ENCODE peak calls at places on chromosome 21, in nine cellular contexts. One of them, this sample, is unnamed.

GRCh38 chr21:43731476-43731875 is 12.5 kb downstream of the PDXK start:
- DNase-seq in gastrocnemius medialis: no peak
- DNase-seq in heart left ventricle: no peak
- DNase-seq in cardiac muscle cell: no peak
- DNase-seq in DND-41: no peak
- DNase-seq in CD4-positive, alpha-beta T cell: no peak
- DNase-seq in H9: no peak
- DNase-seq in heart right ventricle: no peak
- DNase-seq in keratinocyte: no peak
- DNase-seq in this sample: no peak

GRCh38 chr21:38533887-38534286 is 35.6 kb upstream of the ERG start:
- DNase-seq in gastrocnemius medialis: no peak
- DNase-seq in heart left ventricle: no peak
- DNase-seq in cardiac muscle cell: peak
- DNase-seq in DND-41: no peak
- DNase-seq in CD4-positive, alpha-beta T cell: no peak
- DNase-seq in H9: no peak
- DNase-seq in heart right ventricle: no peak
- DNase-seq in keratinocyte: no peak
- DNase-seq in this sample: no peak

GRCh38 chr21:44990921-44991320 is 51.1 kb downstream of the SLX9 start:
- DNase-seq in gastrocnemius medialis: no peak
- DNase-seq in heart left ventricle: no peak
- DNase-seq in cardiac muscle cell: no peak
- DNase-seq in DND-41: no peak
- DNase-seq in CD4-positive, alpha-beta T cell: no peak
- DNase-seq in H9: no peak
- DNase-seq in heart right ventricle: peak
- DNase-seq in keratinocyte: no peak
- DNase-seq in this sample: no peak

GRCh38 chr21:44918581-44919033 is 2.1 kb downstream of the ITGB2 start:
- DNase-seq in gastrocnemius medialis: no peak
- DNase-seq in heart left ventricle: no peak
- DNase-seq in cardiac muscle cell: no peak
- DNase-seq in DND-41: no peak
- DNase-seq in CD4-positive, alpha-beta T cell: no peak
- DNase-seq in H9: no peak
- DNase-seq in heart right ventricle: no peak
- DNase-seq in keratinocyte: no peak
- DNase-seq in this sample: peak

GRCh38 chr21:16455978-16456377 is 726.2 kb downstream of the USP25 start:
- DNase-seq in gastrocnemius medialis: no peak
- DNase-seq in heart left ventricle: no peak
- DNase-seq in cardiac muscle cell: no peak
- DNase-seq in DND-41: no peak
- DNase-seq in CD4-positive, alpha-beta T cell: no peak
- DNase-seq in H9: no peak
- DNase-seq in heart right ventricle: no peak
- DNase-seq in keratinocyte: no peak
- DNase-seq in this sample: no peak

GRCh38 chr21:15592271-15592860 is 137.4 kb upstream of the USP25 start:
- DNase-seq in gastrocnemius medialis: no peak
- DNase-seq in heart left ventricle: no peak
- DNase-seq in cardiac muscle cell: peak
- DNase-seq in DND-41: peak
- DNase-seq in CD4-positive, alpha-beta T cell: no peak
- DNase-seq in H9: no peak
- DNase-seq in heart right ventricle: no peak
- DNase-seq in keratinocyte: no peak
- DNase-seq in this sample: no peak

GRCh38 chr21:16509466-16509865 is 779.7 kb downstream of the USP25 start:
- DNase-seq in gastrocnemius medialis: no peak
- DNase-seq in heart left ventricle: no peak
- DNase-seq in cardiac muscle cell: peak
- DNase-seq in DND-41: no peak
- DNase-seq in CD4-positive, alpha-beta T cell: no peak
- DNase-seq in H9: no peak
- DNase-seq in heart right ventricle: no peak
- DNase-seq in keratinocyte: no peak
- DNase-seq in this sample: no peak

GRCh38 chr21:43591468-43592050 is 67.7 kb downstream of the HSF2BP start:
- DNase-seq in gastrocnemius medialis: no peak
- DNase-seq in heart left ventricle: no peak
- DNase-seq in cardiac muscle cell: peak
- DNase-seq in DND-41: no peak
- DNase-seq in CD4-positive, alpha-beta T cell: no peak
- DNase-seq in H9: no peak
- DNase-seq in heart right ventricle: no peak
- DNase-seq in keratinocyte: no peak
- DNase-seq in this sample: no peak

GRCh38 chr21:43824250-43824882 is 35.0 kb downstream of the RRP1 start:
- DNase-seq in gastrocnemius medialis: peak
- DNase-seq in heart left ventricle: no peak
- DNase-seq in cardiac muscle cell: peak
- DNase-seq in DND-41: no peak
- DNase-seq in CD4-positive, alpha-beta T cell: no peak
- DNase-seq in H9: no peak
- DNase-seq in heart right ventricle: no peak
- DNase-seq in keratinocyte: no peak
- DNase-seq in this sample: no peak

GRCh38 chr21:41802684-41803083 is 35.8 kb upstream of the RIPK4 start:
- DNase-seq in gastrocnemius medialis: peak
- DNase-seq in heart left ventricle: peak
- DNase-seq in cardiac muscle cell: peak
- DNase-seq in DND-41: no peak
- DNase-seq in CD4-positive, alpha-beta T cell: no peak
- DNase-seq in H9: no peak
- DNase-seq in heart right ventricle: peak
- DNase-seq in keratinocyte: no peak
- DNase-seq in this sample: no peak

GRCh38 chr21:37427221-37427620 is 60.6 kb downstream of the DYRK1A start:
- DNase-seq in gastrocnemius medialis: no peak
- DNase-seq in heart left ventricle: no peak
- DNase-seq in cardiac muscle cell: no peak
- DNase-seq in DND-41: no peak
- DNase-seq in CD4-positive, alpha-beta T cell: no peak
- DNase-seq in H9: no peak
- DNase-seq in heart right ventricle: no peak
- DNase-seq in keratinocyte: no peak
- DNase-seq in this sample: no peak

GRCh38 chr21:15149825-15150224 is 85.0 kb upstream of the NRIP1 start:
- DNase-seq in gastrocnemius medialis: no peak
- DNase-seq in heart left ventricle: no peak
- DNase-seq in cardiac muscle cell: no peak
- DNase-seq in DND-41: no peak
- DNase-seq in CD4-positive, alpha-beta T cell: no peak
- DNase-seq in H9: no peak
- DNase-seq in heart right ventricle: no peak
- DNase-seq in keratinocyte: no peak
- DNase-seq in this sample: no peak

GRCh38 chr21:25396135-25396711 is 211.1 kb downstream of the MRPL39 start:
- DNase-seq in gastrocnemius medialis: no peak
- DNase-seq in heart left ventricle: no peak
- DNase-seq in cardiac muscle cell: no peak
- DNase-seq in DND-41: no peak
- DNase-seq in CD4-positive, alpha-beta T cell: no peak
- DNase-seq in H9: no peak
- DNase-seq in heart right ventricle: no peak
- DNase-seq in keratinocyte: no peak
- DNase-seq in this sample: no peak

GRCh38 chr21:42671778-42672593 is 18.6 kb downstream of the PDE9A start:
- DNase-seq in gastrocnemius medialis: no peak
- DNase-seq in heart left ventricle: no peak
- DNase-seq in cardiac muscle cell: no peak
- DNase-seq in DND-41: no peak
- DNase-seq in CD4-positive, alpha-beta T cell: no peak
- DNase-seq in H9: no peak
- DNase-seq in heart right ventricle: no peak
- DNase-seq in keratinocyte: no peak
- DNase-seq in this sample: no peak

GRCh38 chr21:31142600-31142999 is 104.3 kb upstream of the KRTAP19-8 start:
- DNase-seq in gastrocnemius medialis: no peak
- DNase-seq in heart left ventricle: no peak
- DNase-seq in cardiac muscle cell: no peak
- DNase-seq in DND-41: peak
- DNase-seq in CD4-positive, alpha-beta T cell: peak
- DNase-seq in H9: no peak
- DNase-seq in heart right ventricle: no peak
- DNase-seq in keratinocyte: no peak
- DNase-seq in this sample: peak
- TF ChIP-seq CTCF in gastrocnemius medialis: no peak
- TF ChIP-seq CTCF in heart left ventricle: no peak
- TF ChIP-seq CTCF in cardiac muscle cell: no peak
- TF ChIP-seq CTCF in DND-41: peak
- TF ChIP-seq CTCF in CD4-positive, alpha-beta T cell: peak
- TF ChIP-seq CTCF in H9: peak
- TF ChIP-seq CTCF in heart right ventricle: no peak
- TF ChIP-seq CTCF in keratinocyte: no peak
- TF ChIP-seq CTCF in this sample: peak

GRCh38 chr21:35199733-35200015 is 150.6 kb upstream of the RUNX1 start:
- DNase-seq in gastrocnemius medialis: no peak
- DNase-seq in heart left ventricle: no peak
- DNase-seq in cardiac muscle cell: no peak
- DNase-seq in DND-41: no peak
- DNase-seq in CD4-positive, alpha-beta T cell: no peak
- DNase-seq in H9: no peak
- DNase-seq in heart right ventricle: no peak
- DNase-seq in keratinocyte: no peak
- DNase-seq in this sample: no peak

GRCh38 chr21:35198982-35199732 is 150.1 kb upstream of the RUNX1 start:
- DNase-seq in gastrocnemius medialis: no peak
- DNase-seq in heart left ventricle: no peak
- DNase-seq in cardiac muscle cell: no peak
- DNase-seq in DND-41: no peak
- DNase-seq in CD4-positive, alpha-beta T cell: no peak
- DNase-seq in H9: no peak
- DNase-seq in heart right ventricle: no peak
- DNase-seq in keratinocyte: no peak
- DNase-seq in this sample: no peak

GRCh38 chr21:35197191-35197590 is 148.1 kb upstream of the RUNX1 start:
- DNase-seq in gastrocnemius medialis: no peak
- DNase-seq in heart left ventricle: no peak
- DNase-seq in cardiac muscle cell: no peak
- DNase-seq in DND-41: no peak
- DNase-seq in CD4-positive, alpha-beta T cell: no peak
- DNase-seq in H9: no peak
- DNase-seq in heart right ventricle: no peak
- DNase-seq in keratinocyte: no peak
- DNase-seq in this sample: no peak

GRCh38 chr21:35196128-35196527 is 147.0 kb upstream of the RUNX1 start:
- DNase-seq in gastrocnemius medialis: no peak
- DNase-seq in heart left ventricle: no peak
- DNase-seq in cardiac muscle cell: no peak
- DNase-seq in DND-41: no peak
- DNase-seq in CD4-positive, alpha-beta T cell: no peak
- DNase-seq in H9: no peak
- DNase-seq in heart right ventricle: no peak
- DNase-seq in keratinocyte: no peak
- DNase-seq in this sample: no peak

DNA sequence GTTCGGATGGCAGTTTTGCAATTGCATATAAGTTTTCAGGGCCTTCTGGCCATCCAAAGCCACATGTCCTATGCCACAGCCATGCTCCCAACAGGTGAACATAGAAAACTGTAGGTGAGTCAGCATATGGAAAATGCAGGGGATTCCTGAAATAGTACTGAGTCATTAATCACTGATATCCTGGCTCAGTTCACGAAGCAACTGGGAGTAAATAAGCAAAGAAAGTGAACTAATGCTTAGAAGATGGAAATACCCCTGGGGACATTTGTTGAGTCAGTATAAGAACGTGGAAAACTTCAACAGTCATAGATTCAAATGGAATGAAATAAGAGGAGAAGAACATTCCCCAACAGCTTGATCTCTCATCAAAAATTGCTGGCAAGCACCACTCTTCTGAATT is 148.9 kb upstream of the RUNX1 start:
- DNase-seq in gastrocnemius medialis: no peak
- DNase-seq in heart left ventricle: no peak
- DNase-seq in cardiac muscle cell: peak
- DNase-seq in DND-41: no peak
- DNase-seq in CD4-positive, alpha-beta T cell: no peak
- DNase-seq in H9: no peak
- DNase-seq in heart right ventricle: no peak
- DNase-seq in keratinocyte: peak
- DNase-seq in this sample: no peak
- H3K27ac ChIP-seq in gastrocnemius medialis: peak
- H3K27ac ChIP-seq in heart left ventricle: peak
- H3K27ac ChIP-seq in cardiac muscle cell: no peak
- H3K27ac ChIP-seq in DND-41: no peak
- H3K27ac ChIP-seq in CD4-positive, alpha-beta T cell: no peak
- H3K27ac ChIP-seq in H9: no peak
- H3K27ac ChIP-seq in heart right ventricle: peak
- H3K27ac ChIP-seq in keratinocyte: peak
- H3K27ac ChIP-seq in this sample: no peak

DNA sequence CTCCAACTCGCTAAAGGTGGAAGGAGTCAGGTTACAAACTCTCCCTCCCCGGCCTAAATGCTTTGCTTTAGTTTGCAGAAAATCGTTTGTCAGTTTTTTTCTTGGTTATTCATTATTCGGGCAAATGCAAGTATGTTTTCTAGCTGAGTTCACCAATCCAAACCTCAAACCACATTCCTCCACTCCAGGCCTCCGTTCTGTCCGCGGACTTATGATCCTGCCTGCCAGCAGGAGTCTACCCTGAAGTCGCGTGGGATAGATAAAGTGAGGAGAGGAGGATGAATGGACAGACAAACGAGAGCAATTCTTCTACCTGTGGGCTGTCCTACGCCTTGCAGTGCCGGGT is 1.3 kb downstream of the ADAMTS1 start:
- DNase-seq in gastrocnemius medialis: no peak
- DNase-seq in heart left ventricle: no peak
- DNase-seq in cardiac muscle cell: peak
- DNase-seq in DND-41: no peak
- DNase-seq in CD4-positive, alpha-beta T cell: no peak
- DNase-seq in H9: no peak
- DNase-seq in heart right ventricle: no peak
- DNase-seq in keratinocyte: no peak
- DNase-seq in this sample: no peak
- TF ChIP-seq CTCF in gastrocnemius medialis: no peak
- TF ChIP-seq CTCF in heart left ventricle: no peak
- TF ChIP-seq CTCF in cardiac muscle cell: no peak
- TF ChIP-seq CTCF in DND-41: no peak
- TF ChIP-seq CTCF in CD4-positive, alpha-beta T cell: no peak
- TF ChIP-seq CTCF in H9: no peak
- TF ChIP-seq CTCF in heart right ventricle: no peak
- TF ChIP-seq CTCF in keratinocyte: no peak
- TF ChIP-seq CTCF in this sample: no peak

DNA sequence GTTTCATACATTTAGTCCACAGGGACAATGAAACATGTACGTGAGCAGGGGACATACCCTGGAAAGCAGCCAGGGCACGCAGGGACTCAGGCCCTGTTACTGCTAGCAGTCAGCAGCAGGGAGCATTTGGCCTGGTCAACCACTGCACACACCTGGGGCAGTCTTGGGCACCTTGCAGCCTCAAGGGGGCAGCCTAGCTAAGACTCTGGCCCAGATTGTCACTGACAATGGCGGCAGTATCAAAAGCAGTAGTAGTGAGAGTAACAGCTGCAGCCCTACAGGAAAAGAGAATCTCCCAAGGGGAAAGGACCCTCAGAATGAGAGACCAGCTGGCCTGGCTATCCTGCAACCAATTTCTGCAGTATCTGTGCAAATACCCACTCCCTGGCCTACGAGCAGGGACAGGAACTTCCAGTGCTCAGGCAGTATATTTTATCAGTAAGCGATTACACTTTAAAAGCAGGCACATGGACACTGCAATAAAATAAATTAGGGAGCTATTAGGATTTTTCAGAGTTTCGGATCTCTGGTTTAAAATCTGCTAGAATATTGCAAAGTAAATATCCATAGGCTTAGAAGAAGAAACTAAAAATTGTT is 475.6 kb downstream of the LTN1 start:
- DNase-seq in gastrocnemius medialis: peak
- DNase-seq in heart left ventricle: peak
- DNase-seq in cardiac muscle cell: peak
- DNase-seq in DND-41: peak
- DNase-seq in CD4-positive, alpha-beta T cell: peak
- DNase-seq in H9: peak
- DNase-seq in heart right ventricle: peak
- DNase-seq in keratinocyte: no peak
- DNase-seq in this sample: peak
- H3K27ac ChIP-seq in gastrocnemius medialis: no peak
- H3K27ac ChIP-seq in heart left ventricle: no peak
- H3K27ac ChIP-seq in cardiac muscle cell: no peak
- H3K27ac ChIP-seq in DND-41: no peak
- H3K27ac ChIP-seq in CD4-positive, alpha-beta T cell: no peak
- H3K27ac ChIP-seq in H9: no peak
- H3K27ac ChIP-seq in heart right ventricle: no peak
- H3K27ac ChIP-seq in keratinocyte: no peak
- H3K27ac ChIP-seq in this sample: no peak

This sample was measured in endodermal cell.